ENCODE peak calls at places on chromosomes 7 and 10, in ten cellular contexts. One of them, this sample, is unnamed.

GRCh38 chr10:124909563-124909962 is 32.4 kb upstream of the ZRANB1 start:
- DNase-seq in COR-L47: no peak
- DNase-seq in naive thymus-derived CD8-positive, alpha-beta T cell: no peak
- DNase-seq in left ventricle myocardium inferior: no peak
- DNase-seq in neural progenitor cell: no peak
- DNase-seq in EH: no peak
- DNase-seq in activated gamma-delta T cell treated with anti-CD3 and anti-CD28 coated beads, Interleukin-2, amount 50 U/mL, for 16 hours: no peak
- DNase-seq in activated CD4-positive, CD25-positive, alpha-beta regulatory T cell treated with anti-CD3 and anti-CD28 coated beads, Interleukin-2, amount 50 U/mL, for 72 hours: no peak
- DNase-seq in OCI-LY7: no peak
- DNase-seq in NCI-H345: no peak
- DNase-seq in this sample: no peak

GRCh38 chr7:135385209-135385608 is 124.7 kb downstream of the CNOT4 start:
- DNase-seq in COR-L47: peak
- DNase-seq in naive thymus-derived CD8-positive, alpha-beta T cell: no peak
- DNase-seq in left ventricle myocardium inferior: peak
- DNase-seq in neural progenitor cell: no peak
- DNase-seq in EH: no peak
- DNase-seq in activated gamma-delta T cell treated with anti-CD3 and anti-CD28 coated beads, Interleukin-2, amount 50 U/mL, for 16 hours: no peak
- DNase-seq in activated CD4-positive, CD25-positive, alpha-beta regulatory T cell treated with anti-CD3 and anti-CD28 coated beads, Interleukin-2, amount 50 U/mL, for 72 hours: no peak
- DNase-seq in OCI-LY7: no peak
- DNase-seq in NCI-H345: no peak
- DNase-seq in this sample: no peak

GRCh38 chr7:123367508-123368122 is 166.8 kb downstream of the IQUB start:
- DNase-seq in COR-L47: peak
- DNase-seq in naive thymus-derived CD8-positive, alpha-beta T cell: no peak
- DNase-seq in left ventricle myocardium inferior: no peak
- DNase-seq in neural progenitor cell: peak
- DNase-seq in EH: no peak
- DNase-seq in activated gamma-delta T cell treated with anti-CD3 and anti-CD28 coated beads, Interleukin-2, amount 50 U/mL, for 16 hours: no peak
- DNase-seq in activated CD4-positive, CD25-positive, alpha-beta regulatory T cell treated with anti-CD3 and anti-CD28 coated beads, Interleukin-2, amount 50 U/mL, for 72 hours: no peak
- DNase-seq in OCI-LY7: peak
- DNase-seq in NCI-H345: no peak
- DNase-seq in this sample: peak

GRCh38 chr7:105678811-105679495 is 97.7 kb upstream of the EFCAB10 start:
- DNase-seq in COR-L47: no peak
- DNase-seq in naive thymus-derived CD8-positive, alpha-beta T cell: no peak
- DNase-seq in left ventricle myocardium inferior: peak
- DNase-seq in neural progenitor cell: no peak
- DNase-seq in EH: no peak
- DNase-seq in activated gamma-delta T cell treated with anti-CD3 and anti-CD28 coated beads, Interleukin-2, amount 50 U/mL, for 16 hours: no peak
- DNase-seq in activated CD4-positive, CD25-positive, alpha-beta regulatory T cell treated with anti-CD3 and anti-CD28 coated beads, Interleukin-2, amount 50 U/mL, for 72 hours: no peak
- DNase-seq in OCI-LY7: no peak
- DNase-seq in NCI-H345: no peak
- DNase-seq in this sample: peak

GRCh38 chr7:93015193-93016084 is 102.3 kb downstream of the SAMD9 start:
- DNase-seq in COR-L47: no peak
- DNase-seq in naive thymus-derived CD8-positive, alpha-beta T cell: no peak
- DNase-seq in left ventricle myocardium inferior: no peak
- DNase-seq in neural progenitor cell: no peak
- DNase-seq in EH: peak
- DNase-seq in activated gamma-delta T cell treated with anti-CD3 and anti-CD28 coated beads, Interleukin-2, amount 50 U/mL, for 16 hours: no peak
- DNase-seq in activated CD4-positive, CD25-positive, alpha-beta regulatory T cell treated with anti-CD3 and anti-CD28 coated beads, Interleukin-2, amount 50 U/mL, for 72 hours: no peak
- DNase-seq in OCI-LY7: no peak
- DNase-seq in NCI-H345: no peak
- DNase-seq in this sample: peak

GRCh38 chr10:122497241-122497640 is 35.9 kb downstream of the HTRA1 start:
- DNase-seq in COR-L47: no peak
- DNase-seq in naive thymus-derived CD8-positive, alpha-beta T cell: no peak
- DNase-seq in left ventricle myocardium inferior: no peak
- DNase-seq in neural progenitor cell: no peak
- DNase-seq in EH: no peak
- DNase-seq in activated gamma-delta T cell treated with anti-CD3 and anti-CD28 coated beads, Interleukin-2, amount 50 U/mL, for 16 hours: no peak
- DNase-seq in activated CD4-positive, CD25-positive, alpha-beta regulatory T cell treated with anti-CD3 and anti-CD28 coated beads, Interleukin-2, amount 50 U/mL, for 72 hours: no peak
- DNase-seq in OCI-LY7: no peak
- DNase-seq in NCI-H345: no peak
- DNase-seq in this sample: no peak

GRCh38 chr10:63712717-63713115 is 191.5 kb downstream of the REEP3 start:
- DNase-seq in COR-L47: no peak
- DNase-seq in naive thymus-derived CD8-positive, alpha-beta T cell: no peak
- DNase-seq in left ventricle myocardium inferior: no peak
- DNase-seq in neural progenitor cell: no peak
- DNase-seq in EH: no peak
- DNase-seq in activated gamma-delta T cell treated with anti-CD3 and anti-CD28 coated beads, Interleukin-2, amount 50 U/mL, for 16 hours: no peak
- DNase-seq in activated CD4-positive, CD25-positive, alpha-beta regulatory T cell treated with anti-CD3 and anti-CD28 coated beads, Interleukin-2, amount 50 U/mL, for 72 hours: no peak
- DNase-seq in OCI-LY7: no peak
- DNase-seq in NCI-H345: no peak
- DNase-seq in this sample: no peak

GRCh38 chr10:133207627-133208026 is 22.4 kb upstream of the UTF1 start:
- DNase-seq in COR-L47: no peak
- DNase-seq in naive thymus-derived CD8-positive, alpha-beta T cell: no peak
- DNase-seq in left ventricle myocardium inferior: no peak
- DNase-seq in neural progenitor cell: no peak
- DNase-seq in EH: no peak
- DNase-seq in activated gamma-delta T cell treated with anti-CD3 and anti-CD28 coated beads, Interleukin-2, amount 50 U/mL, for 16 hours: no peak
- DNase-seq in activated CD4-positive, CD25-positive, alpha-beta regulatory T cell treated with anti-CD3 and anti-CD28 coated beads, Interleukin-2, amount 50 U/mL, for 72 hours: no peak
- DNase-seq in OCI-LY7: no peak
- DNase-seq in NCI-H345: no peak
- DNase-seq in this sample: no peak

GRCh38 chr7:22433710-22434460 is 66.1 kb downstream of the STEAP1B start:
- DNase-seq in COR-L47: peak
- DNase-seq in naive thymus-derived CD8-positive, alpha-beta T cell: no peak
- DNase-seq in left ventricle myocardium inferior: peak
- DNase-seq in neural progenitor cell: peak
- DNase-seq in EH: peak
- DNase-seq in activated gamma-delta T cell treated with anti-CD3 and anti-CD28 coated beads, Interleukin-2, amount 50 U/mL, for 16 hours: no peak
- DNase-seq in activated CD4-positive, CD25-positive, alpha-beta regulatory T cell treated with anti-CD3 and anti-CD28 coated beads, Interleukin-2, amount 50 U/mL, for 72 hours: no peak
- DNase-seq in OCI-LY7: peak
- DNase-seq in NCI-H345: no peak
- DNase-seq in this sample: no peak

GRCh38 chr10:85548038-85548437 is 818.6 kb downstream of the GRID1 start:
- DNase-seq in COR-L47: peak
- DNase-seq in naive thymus-derived CD8-positive, alpha-beta T cell: peak
- DNase-seq in left ventricle myocardium inferior: peak
- DNase-seq in neural progenitor cell: peak
- DNase-seq in EH: peak
- DNase-seq in activated gamma-delta T cell treated with anti-CD3 and anti-CD28 coated beads, Interleukin-2, amount 50 U/mL, for 16 hours: peak
- DNase-seq in activated CD4-positive, CD25-positive, alpha-beta regulatory T cell treated with anti-CD3 and anti-CD28 coated beads, Interleukin-2, amount 50 U/mL, for 72 hours: no peak
- DNase-seq in OCI-LY7: peak
- DNase-seq in NCI-H345: peak
- DNase-seq in this sample: no peak

GRCh38 chr10:132421377-132422168 is 24.6 kb downstream of the PWWP2B start:
- DNase-seq in COR-L47: no peak
- DNase-seq in naive thymus-derived CD8-positive, alpha-beta T cell: no peak
- DNase-seq in left ventricle myocardium inferior: peak
- DNase-seq in neural progenitor cell: peak
- DNase-seq in EH: peak
- DNase-seq in activated gamma-delta T cell treated with anti-CD3 and anti-CD28 coated beads, Interleukin-2, amount 50 U/mL, for 16 hours: no peak
- DNase-seq in activated CD4-positive, CD25-positive, alpha-beta regulatory T cell treated with anti-CD3 and anti-CD28 coated beads, Interleukin-2, amount 50 U/mL, for 72 hours: no peak
- DNase-seq in OCI-LY7: peak
- DNase-seq in NCI-H345: peak
- DNase-seq in this sample: peak

GRCh38 chr10:132397671-132398565 is 918 bp downstream of the PWWP2B start:
- DNase-seq in COR-L47: peak
- DNase-seq in naive thymus-derived CD8-positive, alpha-beta T cell: peak
- DNase-seq in left ventricle myocardium inferior: peak
- DNase-seq in neural progenitor cell: peak
- DNase-seq in EH: peak
- DNase-seq in activated gamma-delta T cell treated with anti-CD3 and anti-CD28 coated beads, Interleukin-2, amount 50 U/mL, for 16 hours: no peak
- DNase-seq in activated CD4-positive, CD25-positive, alpha-beta regulatory T cell treated with anti-CD3 and anti-CD28 coated beads, Interleukin-2, amount 50 U/mL, for 72 hours: no peak
- DNase-seq in OCI-LY7: peak
- DNase-seq in NCI-H345: peak
- DNase-seq in this sample: no peak

This sample was measured in KBM-7.